ENCODE peak calls at places on chromosomes 6 and 20, in ten cellular contexts. J is AG08395; I is activated B cell treated with CpG ODN at 0.5 μM for 24 hours; P is fibroblast of mammary gland; A is EH; X is iris pigment epithelial cell; Q is stimulated activated CD4-positive, alpha-beta T cell treated with anti-CD3 and anti-CD28 coated beads, TNF-alpha, amount 100 ng/mL, for 4 hours; V is hippocampal formation; Y is stimulated activated CD8-positive, alpha-beta memory T cell treated with anti-CD3 and anti-CD28 coated beads, Interleukin-2, amount 100 ng/mL, for 1 hour; Z is T-helper 1 cell. L is an unnamed sample.

GRCh38 chr6:36431197-36431596 is 11.5 kb downstream of the PXT1 start:
- DNase-seq in J (no peak), A (no peak), I (no peak), P (no peak), X (no peak), Y (no peak), Z (no peak), V (no peak), Q (no peak), L (no peak)

GRCh38 chr6:3061501-3061941 is 6.8 kb upstream of the RIPK1 start:
- DNase-seq in A (peak), X (peak), J (no peak), I (no peak), Z (no peak), P (peak), Q (no peak), V (no peak), Y (no peak), L (no peak)

GRCh38 chr6:169967687-169968086 is 216.3 kb downstream of the ERMARD start:
- DNase-seq in I (peak), Y (no peak), J (no peak), X (no peak), Q (no peak), P (no peak), Z (no peak), V (no peak), A (no peak), L (no peak)

GRCh38 chr6:163414367-163415175 is at the start of gene QKI:
- DNase-seq in A (peak), Q (peak), Z (peak), P (peak), Y (peak), J (peak), X (peak), I (peak), V (peak), L (peak)

GRCh38 chr20:4946585-4947378 is 54.5 kb downstream of the SLC23A2 start:
- DNase-seq in Z (no peak), V (no peak), J (no peak), A (peak), Q (no peak), P (no peak), I (peak), Y (no peak), X (no peak), L (no peak)

GRCh38 chr6:54285595-54285994 is 22.6 kb upstream of the TINAG start:
- DNase-seq in A (peak), X (no peak), Q (no peak), V (no peak), Y (no peak), P (peak), Z (no peak), I (no peak), J (peak), L (no peak)

GRCh38 chr6:123116370-123116769 is 120.3 kb downstream of the CLVS2 start:
- DNase-seq in V (no peak), Y (no peak), A (no peak), I (no peak), J (no peak), X (no peak), Z (no peak), Q (no peak), P (no peak), L (no peak)

GRCh38 chr6:157974341-157974894 is 7.2 kb upstream of the SYNJ2 start:
- DNase-seq in J (peak), I (no peak), A (peak), V (no peak), X (no peak), Y (no peak), Z (no peak), P (peak), Q (no peak), L (no peak)

GRCh38 chr20:45823949-45824835 is 2.9 kb downstream of the TNNC2 start:
- DNase-seq in Z (peak), A (peak), P (peak), J (peak), X (peak), I (peak), V (no peak), Y (no peak), Q (peak), L (peak)